ENCODE peak calls at places on chromosomes 11 and 22, in eight cellular contexts. D is PC-9, I is GM23248, X is GM23338, Q is PC-3, N is OCI-LY7, W is hepatocyte, O is HCT116. J is an unnamed sample.
A peak's percentile ranks its signal among the peaks of the same experiment; 100 is the strongest.

GRCh38 chr11:68818181-68818580 is 23.5 kb downstream of the CPT1A start:
- DNase-seq in D (no peak), I (no peak), X (no peak), Q (no peak), N (no peak), W (no peak), O (no peak), J (no peak)

GRCh38 chr11:104624021-104624420 is 274.2 kb downstream of the CASP12 start:
- DNase-seq in D (no peak), I (no peak), X (peak; percentile 61), Q (peak; percentile 12), N (no peak), W (no peak), O (no peak), J (no peak)

GRCh38 chr11:112297248-112297866 is 36.7 kb upstream of the PLET1 start:
- DNase-seq in D (no peak), I (no peak), X (no peak), Q (no peak), N (no peak), W (no peak), O (no peak), J (no peak)

GRCh38 chr11:118524356-118524755 is 2.9 kb upstream of the TTC36 start:
- DNase-seq in D (no peak), I (no peak), X (no peak), Q (no peak), N (no peak), W (no peak), O (no peak), J (no peak)

GRCh38 chr22:19748139-19748538 is 12.4 kb upstream of the TBX1 start:
- DNase-seq in D (no peak), I (no peak), X (no peak), Q (no peak), N (no peak), W (no peak), O (no peak), J (no peak)

GRCh38 chr11:19537803-19538453 is 174.7 kb upstream of the NAV2 start:
- DNase-seq in D (no peak), I (no peak), X (no peak), Q (no peak), N (no peak), W (no peak), O (no peak), J (no peak)

GRCh38 chr22:21074092-21074715 is 28.5 kb downstream of the LRRC74B start:
- DNase-seq in D (peak; percentile 37), I (peak; percentile 96), X (no peak), Q (peak; percentile 84), N (no peak), W (no peak), O (peak; percentile 4), J (no peak)

GRCh38 chr11:43789700-43790443 is 90.8 kb upstream of the ALKBH3 start:
- DNase-seq in D (peak; percentile 3), I (peak; percentile 79), X (no peak), Q (peak; percentile 63), N (no peak), W (no peak), O (peak; percentile 22), J (no peak)

GRCh38 chr11:74691755-74692154 is 39.5 kb downstream of the CHRDL2 start:
- DNase-seq in D (no peak), I (no peak), X (no peak), Q (no peak), N (no peak), W (no peak), O (no peak), J (no peak)

GRCh38 chr11:117107701-117108590 is 9.7 kb upstream of the SIK3 start:
- DNase-seq in D (no peak), I (peak; percentile 27), X (no peak), Q (no peak), N (no peak), W (no peak), O (no peak), J (no peak)

GRCh38 chr22:42947211-42947990 is 67.5 kb downstream of the PACSIN2 start:
- DNase-seq in D (peak; percentile 87), I (no peak), X (no peak), Q (peak; percentile 72), N (no peak), W (no peak), O (peak; percentile 73), J (no peak)

GRCh38 chr11:70272009-70272408 is 1.5 kb downstream of the PPFIA1 start:
- DNase-seq in D (no peak), I (no peak), X (no peak), Q (no peak), N (no peak), W (no peak), O (no peak), J (no peak)

GRCh38 chr11:67582026-67582425 is 1.6 kb upstream of the GSTP1 start:
- DNase-seq in D (no peak), I (no peak), X (no peak), Q (no peak), N (no peak), W (no peak), O (no peak), J (no peak)

GRCh38 chr11:90288207-90288821 is 65.5 kb upstream of the CHORDC1 start:
- DNase-seq in D (no peak), I (peak; percentile 49), X (peak; percentile 57), Q (peak; percentile 53), N (peak; percentile 18), W (peak; percentile 48), O (peak; percentile 16), J (peak; percentile 47)

GRCh38 chr22:26712158-26712557 is 54.8 kb downstream of the MIAT start:
- DNase-seq in D (no peak), I (no peak), X (no peak), Q (no peak), N (no peak), W (no peak), O (no peak), J (no peak)

GRCh38 chr11:67374571-67375276 is 1.3 kb upstream of the CLCF1 start:
- DNase-seq in D (peak; percentile 85), I (peak; percentile 65), X (no peak), Q (peak; percentile 60), N (no peak), W (no peak), O (no peak), J (no peak)

GRCh38 chr11:96827164-96827563 is 437.4 kb downstream of the JRKL start:
- DNase-seq in D (no peak), I (peak; percentile 31), X (peak; percentile 52), Q (peak; percentile 12), N (no peak), W (peak; percentile 66), O (no peak), J (peak; percentile 1)

GRCh38 chr11:57626895-57627294 is 22.8 kb downstream of the YPEL4 start:
- DNase-seq in D (no peak), I (no peak), X (no peak), Q (no peak), N (no peak), W (no peak), O (no peak), J (no peak)

GRCh38 chr11:68043349-68044144 is 4.7 kb downstream of the TCIRG1 start:
- DNase-seq in D (peak; percentile 80), I (peak; percentile 42), X (no peak), Q (no peak), N (no peak), W (peak; percentile 74), O (no peak), J (peak; percentile 53)

GRCh38 chr11:117528061-117528780 is 200.6 kb downstream of the CEP164 start:
- DNase-seq in D (no peak), I (no peak), X (no peak), Q (no peak), N (no peak), W (no peak), O (no peak), J (peak; percentile 52)

GRCh38 chr11:12199231-12199948 is 89.0 kb downstream of the MICAL2 start:
- DNase-seq in D (no peak), I (no peak), X (no peak), Q (no peak), N (no peak), W (no peak), O (no peak), J (no peak)

GRCh38 chr11:95466406-95466805 is 235.4 kb upstream of the SESN3 start:
- DNase-seq in D (no peak), I (no peak), X (no peak), Q (no peak), N (no peak), W (no peak), O (no peak), J (no peak)

DNA sequence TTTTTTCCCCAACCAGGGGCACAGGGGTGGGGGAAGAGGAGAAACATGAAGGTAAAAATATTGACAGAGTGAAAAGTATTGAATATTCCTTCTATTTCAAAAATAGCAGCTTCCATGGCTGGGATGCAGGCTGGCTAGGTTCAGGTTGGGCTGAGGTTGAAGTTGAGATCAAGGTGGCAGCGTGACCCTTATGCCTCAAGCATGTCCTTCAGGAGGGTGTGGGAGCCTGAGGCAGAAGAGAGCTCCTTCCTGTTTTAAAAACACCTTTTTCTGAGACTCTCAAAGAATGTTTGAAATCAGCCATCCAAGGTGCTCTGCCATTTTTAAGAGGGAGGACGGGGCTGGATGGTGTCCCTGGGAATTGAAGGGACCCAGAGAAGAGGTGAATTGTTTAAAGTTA is 29.5 kb downstream of the TIMP3 start:
- DNase-seq in D (no peak), I (no peak), X (no peak), Q (no peak), N (no peak), W (no peak), O (no peak), J (no peak)
- H3K4me1 ChIP-seq in D (no peaks in the 10 kb centered on the region), I (peaks cover 4% of the 10 kb centered on the region), X (peaks cover 22% of the 10 kb centered on the region), Q (no peaks in the 10 kb centered on the region), N (no peaks in the 10 kb centered on the region), W (peaks cover 19% of the 10 kb centered on the region), O (no peaks in the 10 kb centered on the region), J (peaks cover 6% of the 10 kb centered on the region)

GRCh38 chr11:106420048-106420665 is 342.7 kb downstream of the AASDHPPT start:
- DNase-seq in D (no peak), I (no peak), X (no peak), Q (no peak), N (no peak), W (no peak), O (no peak), J (no peak)
- H3K9me2 ChIP-seq in D (no peaks in the 10 kb centered on the region), I (no peaks in the 10 kb centered on the region), X (peaks cover 15% of the 10 kb centered on the region), Q (peaks cover 6% of the 10 kb centered on the region), N (no peaks in the 10 kb centered on the region), W (no peaks in the 10 kb centered on the region), O (no peaks in the 10 kb centered on the region), J (no peaks in the 10 kb centered on the region)

GRCh38 chr11:120218695-120219033 is 7.8 kb downstream of the OAF start:
- DNase-seq in D (no peak), I (no peak), X (no peak), Q (no peak), N (no peak), W (no peak), O (no peak), J (no peak)
- H3K4me1 ChIP-seq in D (peaks cover 51% of the 10 kb centered on the region), I (peaks cover 13% of the 10 kb centered on the region), X (no peaks in the 10 kb centered on the region), Q (peaks cover 30% of the 10 kb centered on the region), N (no peaks in the 10 kb centered on the region), W (peaks cover 50% of the 10 kb centered on the region), O (peaks cover 2% of the 10 kb centered on the region), J (no peaks in the 10 kb centered on the region)

DNA sequence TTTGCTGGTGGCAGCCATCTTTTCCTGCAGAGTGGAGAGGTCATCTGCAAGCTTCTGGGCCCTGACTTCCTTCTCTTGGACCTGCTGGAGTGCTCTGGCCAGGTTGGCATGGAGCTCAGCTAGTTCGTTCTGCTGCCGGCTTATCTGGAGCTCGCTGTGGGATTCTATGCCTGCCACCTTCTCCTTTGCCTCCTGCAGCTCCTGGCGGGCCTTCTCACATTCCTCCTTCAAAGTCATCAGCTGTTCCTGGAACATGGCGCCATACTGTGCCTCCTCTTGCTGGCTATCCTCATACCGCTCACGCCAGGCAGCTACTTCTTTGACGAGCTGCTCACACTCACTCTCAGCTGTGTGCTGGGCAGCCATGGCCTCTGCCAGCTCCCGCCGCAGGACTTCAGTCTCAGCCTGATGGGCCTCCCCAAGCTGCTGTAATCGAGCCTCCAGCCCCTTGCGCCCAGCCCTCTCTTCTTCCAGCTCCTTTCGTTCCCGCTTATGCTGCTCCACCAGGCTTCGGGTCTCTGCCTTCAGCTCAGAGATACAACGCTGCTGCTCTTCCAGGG is 16.1 kb downstream of the IL18BP start:
- DNase-seq in D (no peak), I (no peak), X (no peak), Q (no peak), N (no peak), W (no peak), O (no peak), J (no peak)
- H3K9me2 ChIP-seq in D (no peaks in the 10 kb centered on the region), I (no peaks in the 10 kb centered on the region), X (no peaks in the 10 kb centered on the region), Q (no peaks in the 10 kb centered on the region), N (no peaks in the 10 kb centered on the region), W (no peaks in the 10 kb centered on the region), O (no peaks in the 10 kb centered on the region), J (no peaks in the 10 kb centered on the region)

J was measured in SK-N-SH.